ENCODE peak calls at places on chromosomes 1 and 21, in six cellular contexts. J is Kasumi-1, L is A549, G is Karpas-422, P is mucosa of descending colon, C is T-helper 22 cell. E is an unnamed sample.

GRCh38 chr1:202967684-202968281 is 726 bp upstream of the CYB5R1 start:
- DNase-seq in L (no peak), C (no peak), P (peak), G (peak), J (peak), E (no peak)

GRCh38 chr21:43345746-43346409 is 81.1 kb downstream of the SIK1 start:
- DNase-seq in L (no peak), G (no peak), J (peak), C (no peak), P (no peak), E (peak)

GRCh38 chr1:161427733-161428516 is 60.2 kb upstream of the CFAP126 start:
- DNase-seq in J (no peak), G (peak), L (peak), P (no peak), C (no peak), E (no peak)

GRCh38 chr1:89198500-89199072 is at the start of gene GBP4:
- DNase-seq in L (no peak), J (no peak), C (no peak), P (peak), G (no peak), E (peak)

GRCh38 chr1:64323054-64323453 is 119.6 kb downstream of the UBE2U start:
- DNase-seq in P (no peak), G (no peak), L (no peak), J (no peak), C (no peak), E (no peak)

GRCh38 chr1:7896994-7897393 is 43.6 kb downstream of the TNFRSF9 start:
- DNase-seq in P (no peak), G (no peak), L (no peak), C (no peak), J (no peak), E (no peak)

GRCh38 chr1:36797761-36798160 is 236.6 kb downstream of the GRIK3 start:
- DNase-seq in L (no peak), J (no peak), P (no peak), G (no peak), C (no peak), E (no peak)

GRCh38 chr1:31335007-31335406 is 37.9 kb downstream of the FABP3 start:
- DNase-seq in C (no peak), J (peak), G (peak), P (peak), L (peak), E (no peak)

GRCh38 chr1:18407166-18408045 is 73.3 kb upstream of the KLHDC7A start:
- DNase-seq in J (no peak), G (no peak), L (no peak), C (no peak), P (no peak), E (no peak)

GRCh38 chr21:46182548-46183336 is 1.5 kb downstream of the SPATC1L start:
- DNase-seq in P (no peak), C (no peak), L (no peak), J (no peak), G (no peak), E (peak)

GRCh38 chr1:238960071-238960470 is 426.3 kb upstream of the CHRM3 start:
- DNase-seq in P (no peak), L (no peak), C (no peak), J (no peak), G (no peak), E (no peak)

GRCh38 chr1:8142955-8143629 is 117.0 kb upstream of the ERRFI1 start:
- DNase-seq in P (no peak), G (no peak), L (no peak), J (no peak), C (no peak), E (no peak)

GRCh38 chr1:66156144-66156543 is 363.4 kb downstream of the PDE4B start:
- DNase-seq in J (no peak), C (no peak), L (no peak), P (no peak), G (no peak), E (no peak)